ENCODE peak calls at places on chromosomes 7 and 10, in nine cellular contexts. Y, J, B, K, V, G, W, H and P are unnamed samples.

GRCh38 chr10:2953495-2953894 is 113.9 kb upstream of the PFKP start:
- DNase-seq in H (no peak), J (no peak), V (no peak), G (no peak), Y (no peak), W (no peak), K (no peak), B (no peak), P (no peak)

GRCh38 chr7:105896407-105896842 is 20.0 kb upstream of the ATXN7L1 start:
- DNase-seq in Y (no peak), K (no peak), H (no peak), J (no peak), B (no peak), W (peak), V (no peak), G (no peak), P (no peak)

GRCh38 chr7:130430841-130431713 is 9.7 kb downstream of the CEP41 start:
- DNase-seq in Y (no peak), V (no peak), K (no peak), J (no peak), G (no peak), B (no peak), W (no peak), H (no peak), P (no peak)

GRCh38 chr10:132204078-132204780 is 17.5 kb downstream of the DPYSL4 start:
- DNase-seq in G (no peak), K (no peak), J (no peak), V (no peak), W (peak), B (no peak), H (no peak), Y (no peak), P (no peak)

GRCh38 chr7:95658676-95659075 is 62.4 kb upstream of the PDK4 start:
- DNase-seq in J (no peak), H (no peak), Y (no peak), V (no peak), W (no peak), G (no peak), K (no peak), B (no peak), P (no peak)

GRCh38 chr10:48609441-48609840 is 4.6 kb upstream of the ARHGAP22 start:
- DNase-seq in B (no peak), H (no peak), K (no peak), W (no peak), V (no peak), Y (no peak), G (no peak), J (no peak), P (no peak)

GRCh38 chr10:93299195-93299594 is 182.9 kb downstream of the MYOF start:
- DNase-seq in J (no peak), G (no peak), H (no peak), K (no peak), W (no peak), B (no peak), Y (no peak), V (no peak), P (no peak)

GRCh38 chr7:28151965-28152364 is 28.6 kb downstream of the JAZF1 start:
- DNase-seq in H (no peak), V (no peak), B (no peak), K (no peak), W (no peak), Y (no peak), G (no peak), J (no peak), P (no peak)

GRCh38 chr10:97016728-97017473 is 168.9 kb downstream of the SLIT1 start:
- DNase-seq in J (no peak), Y (no peak), H (no peak), B (no peak), G (no peak), W (no peak), V (no peak), K (no peak), P (peak)

GRCh38 chr7:116167177-116167576 is 43.2 kb upstream of the TES start:
- DNase-seq in B (no peak), H (no peak), Y (no peak), K (no peak), V (no peak), G (no peak), J (no peak), W (no peak), P (no peak)

GRCh38 chr10:4229106-4229505 is 444.1 kb upstream of the KLF6 start:
- DNase-seq in G (no peak), V (no peak), Y (no peak), H (no peak), K (no peak), J (no peak), B (no peak), W (no peak), P (no peak)

GRCh38 chr10:69913586-69913985 is 111.9 kb downstream of the COL13A1 start:
- DNase-seq in K (no peak), G (no peak), B (no peak), W (no peak), V (no peak), Y (no peak), H (no peak), J (no peak), P (no peak)

GRCh38 chr10:95976295-95977229 is 66.8 kb upstream of the CCNJ start:
- DNase-seq in K (no peak), H (no peak), B (no peak), W (no peak), J (no peak), G (no peak), V (no peak), Y (no peak), P (no peak)

GRCh38 chr10:10092581-10092980 is 925.1 kb upstream of the CELF2 start:
- DNase-seq in B (no peak), Y (no peak), H (no peak), V (no peak), G (no peak), K (peak), J (no peak), W (no peak), P (no peak)

GRCh38 chr10:71266147-71266917 is 52.7 kb upstream of the SLC29A3 start:
- DNase-seq in B (no peak), Y (no peak), G (no peak), V (no peak), J (no peak), H (no peak), K (peak), W (no peak), P (no peak)

GRCh38 chr7:73969991-73970390 is 58.0 kb upstream of the ELN start:
- DNase-seq in G (no peak), H (no peak), J (no peak), W (peak), B (no peak), K (no peak), Y (no peak), V (no peak), P (no peak)

GRCh38 chr7:46432666-46433065 is 511.6 kb upstream of the IGFBP3 start:
- DNase-seq in K (peak), J (no peak), V (no peak), Y (no peak), G (no peak), W (no peak), B (no peak), H (peak), P (no peak)

GRCh38 chr7:140231779-140232491 is 55.2 kb upstream of the KDM7A start:
- DNase-seq in B (no peak), K (no peak), Y (no peak), J (peak), G (no peak), H (no peak), V (no peak), W (no peak), P (no peak)

GRCh38 chr10:72087392-72087968 is 871 bp downstream of the SPOCK2 start:
- DNase-seq in J (peak), G (no peak), Y (no peak), V (no peak), H (no peak), K (no peak), B (no peak), W (no peak), P (no peak)

GRCh38 chr10:48520594-48520993 is 84.3 kb downstream of the ARHGAP22 start:
- DNase-seq in G (no peak), H (no peak), K (no peak), B (no peak), V (no peak), W (no peak), Y (no peak), J (no peak), P (no peak)

GRCh38 chr7:134356421-134356936 is 39.7 kb upstream of the SLC35B4 start:
- DNase-seq in B (no peak), Y (no peak), K (no peak), V (no peak), G (no peak), W (no peak), H (no peak), J (no peak), P (no peak)